ENCODE peak calls at places on chromosomes 3 and 15, in seven cellular contexts. C is GM13976, W is sigmoid colon, P is MCF 10A, N is transverse colon, R is kidney, I is fibroblast of pulmonary artery. B is an unnamed sample.

GRCh38 chr3:123202451-123202850 is 708 bp downstream of the SEC22A start:
- DNase-seq in C (no peak), W (no peak), P (peak), N (no peak), R (no peak), I (no peak), B (no peak)

GRCh38 chr3:139830817-139831216 is 104.2 kb upstream of the CLSTN2 start:
- DNase-seq in C (no peak), W (no peak), P (no peak), N (no peak), R (peak), I (no peak), B (no peak)

GRCh38 chr15:31280037-31280830 is 46.4 kb upstream of the KLF13 start:
- DNase-seq in C (no peak), W (peak), P (peak), N (peak), R (peak), I (no peak), B (no peak)

GRCh38 chr15:74175271-74176191 is 2.0 kb downstream of the ISLR start:
- DNase-seq in C (no peak), W (peak), P (no peak), N (no peak), R (peak), I (no peak), B (no peak)

GRCh38 chr15:94882071-94882712 is 650.8 kb downstream of the MCTP2 start:
- DNase-seq in C (no peak), W (no peak), P (peak), N (no peak), R (peak), I (no peak), B (no peak)

GRCh38 chr3:72657666-72658065 is 190.6 kb downstream of the SHQ1 start:
- DNase-seq in C (peak), W (no peak), P (peak), N (no peak), R (no peak), I (no peak), B (no peak)

GRCh38 chr15:22980189-22981136 is at the start of gene CYFIP1:
- DNase-seq in C (peak), W (peak), P (peak), N (peak), R (peak), I (peak), B (peak)

GRCh38 chr3:47011371-47011770 is 31.9 kb downstream of the NBEAL2 start:
- DNase-seq in C (no peak), W (no peak), P (no peak), N (no peak), R (peak), I (no peak), B (no peak)

GRCh38 chr3:50242778-50243551 is 7.0 kb downstream of the GNAI2 start:
- DNase-seq in C (no peak), W (peak), P (no peak), N (peak), R (peak), I (peak), B (peak)

GRCh38 chr15:49645277-49645676 is 24.4 kb downstream of the DTWD1 start:
- DNase-seq in C (no peak), W (no peak), P (no peak), N (no peak), R (no peak), I (no peak), B (no peak)

GRCh38 chr3:140953028-140953960 is 11.7 kb downstream of the SLC25A36 start:
- DNase-seq in C (no peak), W (no peak), P (peak), N (no peak), R (no peak), I (peak), B (no peak)

GRCh38 chr3:157938154-157938774 is 168.0 kb downstream of the SHOX2 start:
- DNase-seq in C (no peak), W (no peak), P (peak), N (no peak), R (no peak), I (peak), B (no peak)

GRCh38 chr3:64533565-64534317 is 154.1 kb downstream of the ADAMTS9 start:
- DNase-seq in C (peak), W (peak), P (peak), N (peak), R (peak), I (peak), B (peak)

GRCh38 chr3:142925140-142925539 is 36.3 kb upstream of the PCOLCE2 start:
- DNase-seq in C (no peak), W (no peak), P (peak), N (no peak), R (no peak), I (no peak), B (no peak)

GRCh38 chr15:29935296-29936020 is 113.2 kb upstream of the TJP1 start:
- DNase-seq in C (no peak), W (no peak), P (peak), N (peak), R (no peak), I (no peak), B (no peak)

GRCh38 chr3:84967767-84968581 is 9.2 kb downstream of the CADM2 start:
- DNase-seq in C (no peak), W (no peak), P (no peak), N (no peak), R (no peak), I (no peak), B (no peak)

GRCh38 chr3:104190681-104191080 is 1176.0 kb upstream of the ALCAM start:
- DNase-seq in C (no peak), W (no peak), P (no peak), N (no peak), R (no peak), I (no peak), B (no peak)

GRCh38 chr3:124981472-124981871 is 46.9 kb upstream of the MUC13 start:
- DNase-seq in C (no peak), W (no peak), P (no peak), N (no peak), R (no peak), I (no peak), B (no peak)

DNA sequence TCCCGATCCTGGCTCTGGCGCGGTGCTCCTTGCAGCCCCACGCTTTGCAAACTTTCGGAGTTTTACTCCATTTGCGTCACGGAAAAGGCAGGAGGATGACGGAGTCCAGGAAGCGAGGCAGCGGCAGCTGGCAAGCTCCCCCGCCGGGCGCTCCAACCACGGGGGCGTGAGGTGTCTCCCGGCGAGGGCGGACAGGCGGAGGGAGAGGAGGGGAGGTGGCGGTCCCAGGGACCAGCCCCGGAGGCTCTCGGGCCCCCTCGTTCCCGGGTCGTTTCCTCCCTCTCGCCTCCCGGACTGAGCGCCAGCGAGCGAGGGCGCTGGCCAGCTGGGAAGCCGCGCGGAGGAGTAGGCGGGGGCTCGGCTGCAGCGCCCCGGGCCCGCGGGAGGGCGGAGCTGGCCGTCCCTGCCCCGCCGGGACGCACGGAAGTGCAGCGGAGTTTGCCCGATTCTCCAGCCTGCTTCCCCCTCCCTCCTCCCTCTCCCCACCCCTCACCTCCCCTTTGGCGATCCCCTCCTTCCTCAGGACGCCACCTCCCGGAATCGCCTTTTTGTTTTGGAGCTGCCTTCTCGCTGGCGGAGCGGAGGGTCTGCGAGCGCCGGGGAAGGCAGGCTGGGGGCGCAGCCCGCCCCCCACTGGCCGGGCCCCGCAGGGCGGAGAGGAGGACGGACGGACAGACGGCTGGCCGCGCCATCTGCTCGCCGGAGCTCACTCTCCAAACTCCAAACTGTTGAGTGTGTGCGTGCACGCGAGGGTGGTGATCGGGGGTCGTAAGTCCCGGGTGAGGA is at the start of gene SNX33:
- DNase-seq in C (peak), W (peak), P (peak), N (peak), R (peak), I (peak), B (peak)
- TF ChIP-seq CTCF in C (peak), W (peak), P (peak), N (peak), R (peak), I (peak), B (peak)

GRCh38 chr15:93330862-93331544 is 242.0 kb upstream of the RGMA start:
- DNase-seq in C (no peak), W (no peak), P (no peak), N (no peak), R (no peak), I (no peak), B (no peak)

GRCh38 chr15:93331545-93332117 is 242.6 kb upstream of the RGMA start:
- DNase-seq in C (no peak), W (peak), P (no peak), N (no peak), R (no peak), I (no peak), B (no peak)

GRCh38 chr15:93333826-93334225 is 244.8 kb upstream of the RGMA start:
- DNase-seq in C (no peak), W (no peak), P (no peak), N (no peak), R (no peak), I (no peak), B (no peak)
- TF ChIP-seq CTCF in C (no peak), W (no peak), P (no peak), N (no peak), R (no peak), I (no peak), B (no peak)

GRCh38 chr3:24067483-24067882 is 122.4 kb downstream of the NR1D2 start:
- DNase-seq in C (no peak), W (no peak), P (peak), N (no peak), R (no peak), I (no peak), B (no peak)

GRCh38 chr3:24069045-24069444 is 124.0 kb downstream of the NR1D2 start:
- DNase-seq in C (no peak), W (peak), P (peak), N (peak), R (no peak), I (no peak), B (no peak)

DNA sequence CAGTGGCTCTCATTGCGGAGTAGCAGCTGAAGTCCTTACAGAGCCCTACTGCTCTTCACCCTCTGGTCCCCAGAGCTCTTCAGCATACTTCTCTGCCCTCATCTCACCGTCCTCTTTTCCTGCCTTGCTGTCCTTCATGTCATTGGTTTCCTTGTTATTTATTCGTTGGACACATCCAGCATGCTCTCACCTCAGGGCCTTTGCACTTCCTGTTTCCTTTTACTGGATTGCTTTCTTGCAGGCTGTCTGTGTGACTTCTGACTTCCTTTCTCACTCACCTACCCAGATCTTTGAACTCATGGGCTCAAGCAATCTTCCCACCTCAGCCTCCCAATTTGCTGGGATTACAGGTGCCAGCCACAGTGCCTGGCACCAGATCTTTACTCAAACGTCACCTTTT is 127.1 kb downstream of the NR1D2 start:
- DNase-seq in C (no peak), W (no peak), P (no peak), N (no peak), R (no peak), I (no peak), B (no peak)
- TF ChIP-seq CTCF in C (no peak), W (no peak), P (no peak), N (no peak), R (no peak), I (no peak), B (no peak)

DNA sequence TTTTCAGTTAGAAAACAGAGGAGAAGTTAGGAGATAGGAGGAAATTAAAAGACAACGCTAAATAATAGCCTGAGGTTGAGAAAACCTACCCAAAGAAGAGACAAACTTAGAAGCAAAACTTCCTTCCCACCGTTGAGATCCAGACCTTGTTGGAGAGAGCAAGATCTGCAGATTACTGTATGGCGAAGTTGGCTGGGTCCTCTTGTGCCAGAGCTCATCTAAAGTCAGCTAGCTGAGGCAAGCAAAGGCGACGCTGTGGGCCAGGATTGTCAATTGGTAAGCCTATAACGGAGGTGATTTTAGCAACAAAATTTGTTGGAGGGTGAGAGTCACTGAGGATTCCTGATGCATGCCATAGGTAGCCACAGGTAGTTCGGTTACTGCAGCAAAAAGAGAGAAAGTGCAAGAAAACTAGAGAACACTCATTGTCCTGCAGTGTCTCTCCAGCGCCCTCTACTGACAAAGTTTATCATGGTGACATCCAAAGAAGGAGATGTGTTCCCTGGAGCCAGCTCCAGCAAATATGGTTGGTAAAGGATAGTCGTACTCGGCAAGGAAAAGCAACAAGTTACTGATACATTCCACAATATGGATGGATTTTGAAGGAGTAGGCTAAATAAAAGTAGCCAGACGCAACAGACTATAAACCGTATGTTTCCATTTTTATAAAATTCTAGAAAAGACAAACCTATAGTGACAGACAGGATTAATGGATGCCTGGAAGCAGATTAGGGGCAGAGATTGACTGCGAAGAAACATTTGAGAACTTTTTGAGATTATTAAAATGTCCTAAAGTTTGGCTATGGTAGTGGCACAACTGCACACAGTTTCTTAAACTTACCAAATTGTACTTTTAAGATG is 9.8 kb upstream of the OR5K4 start:
- DNase-seq in C (peak), W (no peak), P (peak), N (peak), R (no peak), I (peak), B (peak)
- TF ChIP-seq CTCF in C (peak), W (no peak), P (peak), N (peak), R (peak), I (peak), B (peak)

DNA sequence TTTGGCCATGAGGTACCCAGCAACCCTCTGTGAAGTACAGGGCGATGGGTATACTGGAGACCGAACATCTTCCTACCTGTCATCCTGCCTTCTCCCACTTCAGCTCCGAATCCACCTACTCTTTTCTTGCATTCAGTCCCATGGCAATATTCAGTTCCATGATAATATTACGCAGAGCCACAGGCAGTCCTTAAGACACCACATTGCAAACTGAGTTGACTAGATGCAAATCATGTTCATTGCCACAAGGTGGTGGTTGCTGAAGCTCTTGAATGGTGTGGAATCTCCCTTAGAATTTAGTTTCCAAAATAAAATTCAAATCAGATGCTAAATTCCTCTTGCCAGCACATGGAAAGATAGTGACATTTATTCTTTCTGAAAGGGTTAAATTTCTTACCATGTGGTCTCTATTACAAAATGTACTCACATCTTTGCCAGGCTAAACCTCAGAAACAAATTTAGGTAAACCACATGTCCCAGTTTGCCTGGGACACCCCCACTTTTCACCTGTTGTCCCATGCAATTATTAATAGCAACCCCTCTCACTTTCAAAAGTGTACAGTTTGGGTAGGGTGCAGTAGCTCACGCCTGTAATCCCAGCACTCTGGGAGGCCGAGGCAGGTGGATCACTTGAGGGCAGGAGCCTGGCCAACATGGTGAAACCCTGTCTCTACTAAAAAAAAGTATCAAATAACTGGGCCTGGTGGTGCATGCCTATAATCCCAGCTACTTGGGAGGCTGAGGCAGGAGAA is 1.7 kb upstream of the NME9 start:
- DNase-seq in C (no peak), W (no peak), P (no peak), N (no peak), R (no peak), I (peak), B (no peak)
- TF ChIP-seq CTCF in C (no peak), W (no peak), P (peak), N (no peak), R (no peak), I (peak), B (no peak)

GRCh38 chr3:129938140-129938930 is 36.2 kb upstream of the TRH start:
- DNase-seq in C (no peak), W (peak), P (no peak), N (no peak), R (no peak), I (no peak), B (no peak)
- TF ChIP-seq CTCF in C (no peak), W (no peak), P (no peak), N (no peak), R (no peak), I (peak), B (no peak)

DNA sequence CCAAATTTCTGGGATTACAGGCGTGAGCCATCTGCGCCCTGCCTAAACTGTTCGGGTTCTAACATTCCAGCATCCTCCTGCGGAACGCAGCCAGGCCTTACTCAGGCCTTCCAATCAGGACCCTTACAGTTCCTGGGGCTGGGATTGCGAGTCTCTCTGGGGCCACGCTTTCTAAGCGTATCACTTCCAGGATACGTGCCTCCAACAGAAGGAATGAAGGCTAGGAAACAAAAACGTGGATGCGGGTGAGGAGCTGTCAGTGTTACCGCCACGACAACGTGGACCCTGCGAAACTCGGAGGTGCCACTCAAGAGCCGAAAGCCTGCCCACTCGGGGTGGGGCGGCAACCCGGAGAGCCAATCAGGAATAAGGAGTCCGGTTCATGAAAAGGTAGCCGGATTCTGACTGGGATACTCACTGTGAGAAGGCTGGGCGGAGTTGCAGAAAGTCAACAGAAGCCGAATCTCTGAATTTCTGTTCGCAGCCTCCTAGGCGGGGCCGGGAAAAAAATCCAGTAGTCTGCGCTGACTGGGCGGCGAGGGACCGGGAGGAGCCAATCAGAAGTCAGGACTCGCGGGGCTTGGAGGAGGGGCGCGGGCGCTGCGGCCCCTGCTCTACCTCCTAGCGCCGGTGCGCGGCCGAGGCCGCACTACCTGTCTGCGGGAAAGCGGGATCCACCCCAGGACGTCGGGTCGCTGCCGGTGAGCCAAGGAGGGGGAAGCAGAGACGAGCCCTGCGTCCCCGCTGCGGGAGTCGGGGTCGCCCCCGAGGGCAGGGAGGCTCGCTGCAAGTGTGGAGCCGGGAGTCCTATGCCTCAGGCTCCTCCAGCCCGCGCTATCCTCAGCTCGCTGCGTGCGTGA is at the start of gene HYKK:
- DNase-seq in C (peak), W (peak), P (peak), N (peak), R (peak), I (peak), B (peak)
- TF ChIP-seq CTCF in C (no peak), W (no peak), P (no peak), N (peak), R (no peak), I (no peak), B (no peak)

GRCh38 chr15:45448066-45448510 is 69.7 kb upstream of the GATM start:
- DNase-seq in C (peak), W (no peak), P (no peak), N (no peak), R (no peak), I (no peak), B (peak)

GRCh38 chr15:45441686-45442085 is 63.3 kb upstream of the GATM start:
- DNase-seq in C (no peak), W (no peak), P (no peak), N (peak), R (no peak), I (no peak), B (no peak)

GRCh38 chr15:45441036-45441435 is 62.7 kb upstream of the GATM start:
- DNase-seq in C (no peak), W (no peak), P (no peak), N (no peak), R (no peak), I (no peak), B (no peak)

GRCh38 chr15:45439521-45439931 is 61.2 kb upstream of the GATM start:
- DNase-seq in C (no peak), W (no peak), P (no peak), N (peak), R (no peak), I (no peak), B (no peak)

GRCh38 chr15:45442497-45443135 is 64.3 kb upstream of the GATM start:
- DNase-seq in C (no peak), W (no peak), P (peak), N (no peak), R (no peak), I (peak), B (no peak)
- TF ChIP-seq CTCF in C (no peak), W (no peak), P (no peak), N (no peak), R (no peak), I (no peak), B (no peak)

B was measured in GM10248.